ENCODE peak calls at places on chromosome 21, in seven cellular contexts. L, T, Q, J, S, I and P are unnamed samples.

GRCh38 chr21:14740692-14741091 is 194.6 kb upstream of the SAMSN1 start:
- DNase-seq in Q (no peak), I (peak), L (peak), J (no peak), S (no peak), T (no peak), P (peak)

GRCh38 chr21:17250651-17251294 is 262.1 kb upstream of the CXADR start:
- DNase-seq in S (no peak), T (no peak), L (no peak), J (no peak), I (no peak), Q (no peak), P (peak)

GRCh38 chr21:34367320-34367935 is 3.6 kb downstream of the KCNE2 start:
- DNase-seq in L (peak), T (peak), I (peak), Q (peak), S (no peak), J (no peak), P (peak)

GRCh38 chr21:15592271-15592860 is 137.4 kb upstream of the USP25 start:
- DNase-seq in L (peak), Q (peak), I (peak), J (no peak), T (no peak), S (no peak), P (peak)

GRCh38 chr21:18460979-18461378 is 57.4 kb upstream of the TMPRSS15 start:
- DNase-seq in Q (no peak), T (no peak), I (no peak), L (no peak), J (no peak), S (no peak), P (no peak)

GRCh38 chr21:32590130-32590529 is 4.8 kb upstream of the TCP10L start:
- DNase-seq in J (no peak), L (no peak), I (no peak), T (no peak), Q (no peak), S (no peak), P (no peak)

GRCh38 chr21:20169812-20170576 is 828.2 kb upstream of the NCAM2 start:
- DNase-seq in S (no peak), J (no peak), T (no peak), Q (no peak), L (no peak), I (no peak), P (no peak)

GRCh38 chr21:32940079-32941014 is 85.4 kb upstream of the OLIG2 start:
- DNase-seq in S (no peak), T (peak), Q (peak), L (peak), J (no peak), I (peak), P (peak)

GRCh38 chr21:33174756-33175155 is 55.0 kb upstream of the IFNAR2 start:
- DNase-seq in S (no peak), I (no peak), J (no peak), L (no peak), T (no peak), Q (no peak), P (no peak)

GRCh38 chr21:16370176-16370575 is 640.4 kb downstream of the USP25 start:
- DNase-seq in T (no peak), I (no peak), Q (no peak), S (no peak), L (no peak), J (no peak), P (no peak)

GRCh38 chr21:34889537-34890257 is 159.4 kb downstream of the RUNX1 start:
- DNase-seq in Q (no peak), J (peak), I (peak), S (peak), T (peak), L (peak), P (peak)

GRCh38 chr21:15140321-15141019 is 75.7 kb upstream of the NRIP1 start:
- DNase-seq in T (peak), I (peak), S (no peak), Q (no peak), L (no peak), J (no peak), P (no peak)

GRCh38 chr21:34571994-34572393 is 42.9 kb downstream of the RCAN1 start:
- DNase-seq in J (no peak), S (no peak), L (no peak), T (no peak), I (no peak), Q (no peak), P (no peak)

GRCh38 chr21:34736116-34736870 is 67.5 kb downstream of the CLIC6 start:
- DNase-seq in S (peak), Q (no peak), T (no peak), J (no peak), I (no peak), L (peak), P (peak)

GRCh38 chr21:39082656-39083376 is 100.4 kb downstream of the PSMG1 start:
- DNase-seq in T (peak), S (no peak), L (no peak), Q (no peak), I (peak), J (no peak), P (no peak)

GRCh38 chr21:25573409-25574206 is 33.7 kb downstream of the MRPL39 start:
- DNase-seq in J (no peak), L (peak), T (no peak), S (no peak), I (peak), Q (peak), P (peak)

GRCh38 chr21:33908760-33909159 is 6.8 kb downstream of the ATP5PO start:
- DNase-seq in S (no peak), L (no peak), Q (no peak), I (no peak), T (no peak), J (no peak), P (no peak)

GRCh38 chr21:39221282-39221996 is 38.2 kb upstream of the PSMG1 start:
- DNase-seq in L (no peak), Q (no peak), T (no peak), J (no peak), I (peak), S (no peak), P (no peak)

GRCh38 chr21:16563795-16564194 is 834.0 kb downstream of the USP25 start:
- DNase-seq in S (no peak), T (peak), Q (no peak), L (peak), I (no peak), J (no peak), P (no peak)

GRCh38 chr21:16086121-16086520 is 356.3 kb downstream of the USP25 start:
- DNase-seq in S (no peak), I (no peak), L (no peak), Q (no peak), T (no peak), J (no peak), P (peak)

GRCh38 chr21:35178812-35179211 is 129.7 kb upstream of the RUNX1 start:
- DNase-seq in Q (no peak), I (peak), J (no peak), S (no peak), L (peak), T (no peak), P (peak)

GRCh38 chr21:39048574-39048973 is 134.7 kb downstream of the PSMG1 start:
- DNase-seq in S (no peak), T (no peak), J (no peak), Q (no peak), L (peak), I (peak), P (peak)

GRCh38 chr21:32962286-32962685 is 63.4 kb upstream of the OLIG2 start:
- DNase-seq in S (no peak), T (no peak), I (no peak), L (no peak), J (no peak), Q (no peak), P (no peak)

DNA sequence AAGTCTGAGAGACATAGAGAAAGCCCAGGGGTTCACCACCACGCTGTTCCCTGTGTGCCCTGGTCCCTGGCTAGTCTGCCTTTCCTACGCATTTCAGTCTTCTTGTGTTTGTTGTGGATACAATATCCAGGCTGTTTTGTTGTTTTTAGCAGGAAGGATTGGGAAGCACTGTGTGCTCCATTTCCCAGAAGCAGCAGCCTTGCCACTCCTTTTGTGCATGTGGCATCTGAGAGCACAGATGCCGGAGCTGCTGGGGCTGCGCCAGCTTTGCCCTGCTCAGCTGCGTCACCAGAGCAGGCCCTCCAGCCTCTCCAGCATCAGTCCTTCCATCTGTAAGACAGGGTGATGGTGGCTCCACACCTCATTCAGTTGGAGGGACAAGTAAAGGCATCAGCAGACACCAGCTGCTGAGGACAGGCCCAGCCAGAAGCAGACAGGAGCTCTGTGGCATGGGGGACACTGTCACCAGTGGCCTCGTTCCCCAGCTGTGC is 94.4 kb upstream of the COL6A1 start:
- DNase-seq in Q (no peak), J (peak), L (no peak), I (peak), T (no peak), S (no peak), P (no peak)
- H3K4me3 ChIP-seq in Q (no peak), J (no peak), L (no peak), I (no peak), T (no peak), S (no peak), P (no peak)

GRCh38 chr21:36209626-36210171 is 53.1 kb downstream of the DOP1B start:
- DNase-seq in S (no peak), I (peak), T (peak), J (no peak), Q (peak), L (peak), P (peak)
- TF ChIP-seq CTCF in S (peak), I (peak), T (peak), J (peak), Q (peak), L (peak), P (peak)

GRCh38 chr21:42668193-42668592 is 14.8 kb downstream of the PDE9A start:
- DNase-seq in S (no peak), J (no peak), I (no peak), T (no peak), Q (no peak), L (no peak), P (no peak)

GRCh38 chr21:42670058-42670830 is 16.8 kb downstream of the PDE9A start:
- DNase-seq in S (no peak), Q (no peak), I (no peak), J (no peak), T (no peak), L (no peak), P (no peak)

GRCh38 chr21:42670884-42671283 is 17.5 kb downstream of the PDE9A start:
- DNase-seq in J (no peak), S (no peak), L (no peak), Q (no peak), I (no peak), T (no peak), P (no peak)

GRCh38 chr21:42668620-42669019 is 15.2 kb downstream of the PDE9A start:
- DNase-seq in S (no peak), T (no peak), J (no peak), Q (no peak), I (no peak), L (no peak), P (no peak)

GRCh38 chr21:42669069-42669468 is 15.6 kb downstream of the PDE9A start:
- DNase-seq in T (no peak), L (peak), S (no peak), J (peak), I (no peak), Q (no peak), P (peak)
- H3K4me3 ChIP-seq in T (no peak), L (no peak), S (no peak), J (peak), I (no peak), Q (no peak), P (no peak)

GRCh38 chr21:44071359-44072104 is 35.7 kb upstream of the PWP2 start:
- DNase-seq in S (no peak), Q (no peak), I (no peak), J (no peak), L (no peak), T (no peak), P (no peak)
- TF ChIP-seq CTCF in S (no peak), Q (no peak), I (no peak), J (no peak), L (no peak), T (no peak), P (no peak)

GRCh38 chr21:43735236-43736091 is 16.5 kb downstream of the PDXK start:
- DNase-seq in I (no peak), L (no peak), T (no peak), Q (no peak), S (no peak), J (no peak), P (no peak)

GRCh38 chr21:43733060-43733459 is 14.1 kb downstream of the PDXK start:
- DNase-seq in Q (no peak), S (no peak), I (no peak), L (no peak), T (no peak), J (no peak), P (peak)

GRCh38 chr21:43734830-43735229 is 15.9 kb downstream of the PDXK start:
- DNase-seq in L (peak), T (no peak), J (no peak), S (peak), I (no peak), Q (no peak), P (peak)

GRCh38 chr21:43733529-43734071 is 14.7 kb downstream of the PDXK start:
- DNase-seq in Q (no peak), I (peak), S (no peak), J (no peak), T (no peak), L (peak), P (peak)

DNA sequence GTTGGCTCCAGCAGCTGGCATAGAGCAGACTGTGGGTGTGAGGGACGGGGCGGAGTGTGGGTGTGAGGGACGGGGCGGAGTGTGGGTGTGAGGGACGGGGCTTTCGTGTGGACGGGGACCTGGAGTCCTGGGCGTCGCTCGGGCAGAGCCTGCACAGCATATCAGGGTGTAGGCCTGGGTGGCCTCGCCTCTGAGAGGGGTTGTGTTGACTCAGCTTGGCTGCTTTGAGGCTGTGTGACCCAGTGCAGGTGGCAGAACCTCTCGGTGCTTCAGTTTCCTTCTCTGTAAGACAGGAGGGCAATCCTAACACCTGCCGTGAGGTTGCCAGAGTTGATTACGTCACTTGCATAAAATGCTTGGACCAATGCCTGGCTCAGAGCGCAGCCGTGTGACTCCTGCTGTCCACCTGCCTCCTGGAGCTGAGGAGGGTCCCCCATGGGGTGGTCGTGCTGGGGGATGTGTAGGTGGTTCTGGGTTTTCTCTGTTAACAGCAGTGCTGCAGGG is 15.3 kb downstream of the PDXK start:
- DNase-seq in L (no peak), T (peak), J (no peak), Q (no peak), S (no peak), I (peak), P (no peak)
- H3K4me3 ChIP-seq in L (no peak), T (no peak), J (no peak), Q (no peak), S (no peak), I (no peak), P (no peak)

GRCh38 chr21:26847951-26848350 is 2.7 kb upstream of the ADAMTS1 start:
- DNase-seq in Q (no peak), T (no peak), L (no peak), S (no peak), I (no peak), J (no peak), P (no peak)

GRCh38 chr21:26845066-26845749 is at the start of gene ADAMTS1:
- DNase-seq in L (peak), I (peak), S (peak), T (peak), Q (peak), J (peak), P (peak)

GRCh38 chr21:26844258-26845065 is 747 bp downstream of the ADAMTS1 start:
- DNase-seq in L (peak), Q (no peak), I (no peak), S (peak), T (peak), J (peak), P (no peak)

GRCh38 chr21:26845750-26846035 is 484 bp upstream of the ADAMTS1 start:
- DNase-seq in I (no peak), T (no peak), Q (no peak), J (no peak), L (no peak), S (no peak), P (no peak)

DNA sequence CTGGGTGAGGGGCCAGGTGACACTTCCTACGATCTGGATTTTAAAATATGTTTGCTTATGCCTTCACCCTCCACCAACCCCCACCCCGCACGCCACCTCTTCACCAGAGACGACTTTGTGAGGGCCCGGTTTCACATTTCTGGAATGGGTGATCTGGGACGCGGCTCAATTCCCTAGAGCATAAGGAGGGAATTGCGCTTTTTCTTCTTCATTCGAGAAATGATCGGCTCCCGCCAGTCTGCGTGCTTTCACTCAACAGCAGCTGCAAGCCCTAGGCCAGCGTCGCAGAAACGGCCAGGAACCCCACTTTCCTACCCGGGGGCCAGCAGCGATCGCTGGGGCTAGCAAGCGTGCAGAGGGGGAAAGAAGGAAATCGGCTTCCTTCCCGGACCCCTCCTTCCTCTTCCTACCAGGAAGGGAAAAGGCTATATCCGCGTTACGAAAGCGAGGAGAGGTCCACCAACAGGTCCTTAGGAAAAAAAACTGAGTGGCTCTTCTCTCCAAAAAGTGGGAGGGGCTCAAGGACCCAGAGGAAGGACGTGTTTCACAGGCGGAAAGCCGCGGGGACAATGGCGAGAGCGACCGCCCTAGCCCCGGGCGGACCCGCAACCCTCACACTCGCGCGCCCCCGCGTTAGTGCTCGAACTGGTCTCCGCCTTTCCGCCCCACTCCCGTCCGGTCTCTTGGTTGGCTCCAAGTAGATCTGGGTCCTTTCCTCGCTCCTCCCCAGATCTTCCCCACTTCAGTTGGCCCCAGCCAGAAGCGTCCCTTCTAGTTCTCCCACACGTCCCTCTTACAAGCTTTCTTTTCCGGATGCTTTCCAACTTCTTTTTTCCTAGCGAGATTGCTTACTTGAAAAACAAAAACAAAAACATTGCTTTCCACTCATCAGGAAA is 1.1 kb upstream of the ADAMTS1 start:
- DNase-seq in J (peak), S (peak), T (peak), L (peak), Q (no peak), I (peak), P (peak)
- TF ChIP-seq CTCF in J (no peak), S (peak), T (peak), L (peak), Q (peak), I (peak), P (no peak)

GRCh38 chr21:31553461-31553860 is 106.0 kb upstream of the SOD1 start:
- DNase-seq in J (no peak), Q (no peak), I (no peak), L (no peak), T (no peak), S (no peak), P (no peak)

GRCh38 chr21:31553926-31554325 is 105.6 kb upstream of the SOD1 start:
- DNase-seq in L (no peak), Q (no peak), S (no peak), T (no peak), I (no peak), J (no peak), P (no peak)

GRCh38 chr21:31552826-31553225 is 106.7 kb upstream of the SOD1 start:
- DNase-seq in J (no peak), I (no peak), L (no peak), S (no peak), Q (no peak), T (no peak), P (no peak)

GRCh38 chr21:31555741-31556191 is 103.7 kb upstream of the SOD1 start:
- DNase-seq in S (no peak), I (no peak), Q (no peak), J (no peak), T (no peak), L (no peak), P (no peak)

DNA sequence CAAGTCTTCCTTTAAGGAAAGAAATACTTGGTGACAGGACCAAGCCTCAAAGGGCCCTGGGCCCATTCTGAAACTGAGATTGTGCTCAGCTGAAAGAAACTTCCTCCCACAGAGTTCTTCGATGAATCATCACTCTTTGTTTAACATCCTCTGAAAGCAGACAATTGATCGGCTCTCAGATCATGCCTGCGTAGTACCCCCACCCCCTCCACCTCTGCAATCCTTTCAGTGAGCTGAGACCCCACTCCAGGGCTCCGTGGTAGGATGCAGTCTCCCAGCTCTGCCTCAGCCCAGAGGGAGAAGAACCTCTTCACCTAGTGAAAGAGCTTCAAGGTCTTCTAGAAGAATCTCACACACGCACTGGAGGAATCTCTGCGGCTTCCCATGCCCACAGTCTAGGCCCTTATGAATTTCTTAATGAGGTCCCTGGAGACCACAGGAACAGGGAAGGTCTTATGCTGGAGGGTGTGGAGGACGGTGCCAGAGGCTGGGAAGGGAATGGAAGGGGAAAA is 104.9 kb upstream of the SOD1 start:
- DNase-seq in T (no peak), I (peak), S (no peak), Q (no peak), L (peak), J (no peak), P (peak)
- H3K4me3 ChIP-seq in T (no peak), I (no peak), S (no peak), Q (no peak), L (no peak), J (no peak), P (no peak)

GRCh38 chr21:43627527-43627926 is 31.8 kb downstream of the HSF2BP start:
- DNase-seq in I (no peak), L (no peak), J (no peak), Q (no peak), T (no peak), S (no peak), P (no peak)

GRCh38 chr21:43623588-43623987 is 35.7 kb downstream of the HSF2BP start:
- DNase-seq in L (no peak), J (no peak), Q (no peak), S (no peak), I (no peak), T (no peak), P (no peak)

GRCh38 chr21:43626390-43626789 is 32.9 kb downstream of the HSF2BP start:
- DNase-seq in Q (no peak), I (no peak), T (no peak), J (no peak), L (no peak), S (no peak), P (no peak)

GRCh38 chr21:43622796-43623195 is 36.5 kb downstream of the HSF2BP start:
- DNase-seq in L (no peak), I (peak), T (no peak), S (no peak), J (no peak), Q (no peak), P (no peak)

GRCh38 chr21:43624343-43624742 is 34.9 kb downstream of the HSF2BP start:
- DNase-seq in I (no peak), J (no peak), Q (no peak), T (no peak), L (no peak), S (no peak), P (no peak)
- TF ChIP-seq CTCF in I (no peak), J (no peak), Q (no peak), T (no peak), L (no peak), S (no peak), P (no peak)

GRCh38 chr21:29077651-29078090 is 4.2 kb upstream of the CCT8 start:
- DNase-seq in L (peak), T (peak), I (peak), S (no peak), Q (no peak), J (no peak), P (peak)
- H3K4me3 ChIP-seq in L (peak), T (peak), I (peak), S (peak), Q (peak), J (peak), P (peak)